ENCODE peak calls at places on chromosome 3, in seven cellular contexts. A, Z, G, W, B, L and D are unnamed samples.

GRCh38 chr3:181716916-181717315 is 5.2 kb downstream of the SOX2 start:
- DNase-seq in W (no peak), Z (no peak), A (no peak), B (no peak), L (no peak), G (no peak), D (no peak)

GRCh38 chr3:72102057-72102711 is 317.2 kb upstream of the PROK2 start:
- DNase-seq in Z (no peak), A (no peak), W (no peak), B (no peak), G (no peak), L (no peak), D (no peak)

GRCh38 chr3:64368163-64369025 is 143.1 kb upstream of the PRICKLE2 start:
- DNase-seq in Z (peak), B (no peak), L (no peak), G (no peak), A (no peak), W (no peak), D (no peak)

GRCh38 chr3:48738926-48739616 is 22.1 kb upstream of the IP6K2 start:
- DNase-seq in Z (peak), A (peak), G (peak), B (peak), L (peak), W (no peak), D (no peak)

GRCh38 chr3:141557961-141558706 is 71.3 kb downstream of the RASA2 start:
- DNase-seq in L (no peak), Z (no peak), A (no peak), B (peak), G (no peak), W (no peak), D (no peak)

GRCh38 chr3:76585794-76586392 is 454.0 kb upstream of the ROBO2 start:
- DNase-seq in G (no peak), W (no peak), Z (no peak), L (no peak), A (no peak), B (no peak), D (no peak)

GRCh38 chr3:168250415-168250861 is 154.7 kb upstream of the GOLIM4 start:
- DNase-seq in A (no peak), G (no peak), B (no peak), Z (no peak), L (no peak), W (no peak), D (no peak)

GRCh38 chr3:109195812-109196211 is 59.3 kb downstream of the C3orf85 start:
- DNase-seq in Z (no peak), G (no peak), A (no peak), W (no peak), L (no peak), B (no peak), D (peak)

GRCh38 chr3:188468196-188468595 is 314.2 kb downstream of the LPP start:
- DNase-seq in G (no peak), L (no peak), B (no peak), Z (no peak), W (peak), A (no peak), D (no peak)

GRCh38 chr3:35262376-35262775 is 376.9 kb upstream of the ARPP21 start:
- DNase-seq in Z (no peak), B (no peak), W (no peak), G (no peak), L (no peak), A (no peak), D (no peak)

GRCh38 chr3:87260270-87260669 is 16.1 kb downstream of the POU1F1 start:
- DNase-seq in G (no peak), Z (peak), L (no peak), B (peak), A (peak), W (peak), D (no peak)

GRCh38 chr3:16533928-16534913 is 20.7 kb upstream of the RFTN1 start:
- DNase-seq in W (no peak), Z (no peak), B (no peak), L (no peak), A (no peak), G (no peak), D (no peak)

GRCh38 chr3:144556392-144556791 is 584.8 kb downstream of the DIPK2A start:
- DNase-seq in B (no peak), G (no peak), A (no peak), L (no peak), Z (no peak), W (no peak), D (peak)

GRCh38 chr3:139187154-139187553 is 142.5 kb upstream of the PRR23C start:
- DNase-seq in B (no peak), W (peak), L (no peak), A (no peak), G (no peak), Z (no peak), D (no peak)

GRCh38 chr3:125322166-125322565 is 53.0 kb downstream of the ZNF148 start:
- DNase-seq in B (peak), G (no peak), Z (no peak), L (no peak), A (no peak), W (no peak), D (no peak)

GRCh38 chr3:52829482-52829881 is 990 bp downstream of the ITIH4 start:
- DNase-seq in Z (no peak), B (no peak), G (no peak), L (no peak), A (no peak), W (no peak), D (no peak)
- TF ChIP-seq POLR2A in Z (no peak), B (no peak), G (no peak), L (no peak), A (no peak), W (no peak), D (no peak)

GRCh38 chr3:104805042-104805441 is 561.7 kb upstream of the ALCAM start:
- DNase-seq in A (no peak), Z (no peak), L (no peak), W (no peak), G (no peak), B (no peak), D (no peak)
- TF ChIP-seq POLR2A in A (no peak), Z (no peak), L (no peak), W (no peak), G (no peak), B (no peak), D (no peak)

DNA sequence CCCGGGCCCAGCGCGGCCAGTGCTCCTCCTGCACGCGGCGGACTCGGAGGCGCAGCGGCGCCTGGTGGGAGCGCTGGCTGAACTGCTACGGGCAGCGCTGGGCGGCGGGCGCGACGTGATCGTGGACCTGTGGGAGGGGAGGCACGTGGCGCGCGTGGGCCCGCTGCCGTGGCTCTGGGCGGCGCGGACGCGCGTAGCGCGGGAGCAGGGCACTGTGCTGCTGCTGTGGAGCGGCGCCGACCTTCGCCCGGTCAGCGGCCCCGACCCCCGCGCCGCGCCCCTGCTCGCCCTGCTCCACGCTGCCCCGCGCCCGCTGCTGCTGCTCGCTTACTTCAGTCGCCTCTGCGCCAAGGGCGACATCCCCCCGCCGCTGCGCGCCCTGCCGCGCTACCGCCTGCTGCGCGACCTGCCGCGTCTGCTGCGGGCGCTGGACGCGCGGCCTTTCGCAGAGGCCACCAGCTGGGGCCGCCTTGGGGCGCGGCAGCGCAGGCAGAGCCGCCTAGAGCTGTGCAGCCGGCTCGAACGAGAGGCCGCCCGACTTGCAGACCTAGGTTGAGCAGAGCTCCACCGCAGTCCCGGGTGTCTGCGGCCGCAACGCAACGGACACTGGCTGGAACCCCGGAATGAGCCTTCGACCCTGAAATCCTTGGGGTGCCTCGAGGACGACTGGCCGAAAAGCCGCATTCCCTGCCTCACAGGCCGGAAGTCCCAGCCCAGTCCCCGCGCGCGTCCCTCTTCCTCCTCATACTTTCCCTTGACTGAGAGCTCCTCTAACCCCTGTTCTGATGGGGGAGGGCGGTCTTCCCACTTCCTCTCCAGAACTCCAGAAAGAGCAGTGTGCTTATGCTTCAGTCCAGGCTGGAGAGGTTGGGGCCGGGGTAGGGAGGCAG is 1.4 kb upstream of the IL17RC start:
- DNase-seq in Z (peak), G (peak), B (peak), A (peak), W (peak), L (peak), D (no peak)
- TF ChIP-seq POLR2A in Z (peak), G (no peak), B (no peak), A (peak), W (peak), L (no peak), D (peak)

DNA sequence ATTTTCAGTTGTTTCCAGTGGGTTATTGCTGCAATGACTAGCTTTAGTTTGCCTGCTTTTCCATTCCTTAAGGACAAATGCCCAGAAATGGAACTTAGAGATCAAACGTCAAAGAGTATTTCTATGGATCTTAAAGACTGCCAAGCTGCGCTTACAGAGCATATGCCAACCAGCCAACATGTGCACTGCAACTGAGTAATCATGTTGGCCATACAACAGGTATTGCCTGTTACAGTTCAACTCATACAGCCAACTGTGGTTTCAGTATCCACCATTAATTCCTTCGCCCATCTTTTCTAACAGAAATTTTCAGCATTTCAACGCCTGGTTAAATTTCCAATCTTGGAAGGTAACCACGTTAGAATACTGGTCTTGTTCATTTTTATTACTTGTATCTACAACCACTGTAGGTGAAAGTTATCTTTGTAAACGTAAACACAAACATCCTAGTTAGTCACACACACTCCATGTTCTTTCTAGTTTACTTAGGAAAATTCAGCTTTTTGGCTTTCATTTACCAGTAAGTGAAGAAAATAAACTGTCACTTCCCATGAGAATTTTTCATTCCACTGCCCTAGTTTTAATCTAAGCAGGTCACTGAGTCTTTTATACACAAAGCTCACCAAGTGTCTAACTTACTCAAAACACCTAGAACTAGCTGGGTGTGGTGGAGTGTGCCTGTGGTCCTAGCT is 3.9 kb downstream of the RPL32 start:
- DNase-seq in Z (no peak), B (no peak), L (no peak), A (no peak), W (no peak), G (no peak), D (no peak)
- TF ChIP-seq POLR2A in Z (no peak), B (no peak), L (no peak), A (no peak), W (no peak), G (no peak), D (no peak)

DNA sequence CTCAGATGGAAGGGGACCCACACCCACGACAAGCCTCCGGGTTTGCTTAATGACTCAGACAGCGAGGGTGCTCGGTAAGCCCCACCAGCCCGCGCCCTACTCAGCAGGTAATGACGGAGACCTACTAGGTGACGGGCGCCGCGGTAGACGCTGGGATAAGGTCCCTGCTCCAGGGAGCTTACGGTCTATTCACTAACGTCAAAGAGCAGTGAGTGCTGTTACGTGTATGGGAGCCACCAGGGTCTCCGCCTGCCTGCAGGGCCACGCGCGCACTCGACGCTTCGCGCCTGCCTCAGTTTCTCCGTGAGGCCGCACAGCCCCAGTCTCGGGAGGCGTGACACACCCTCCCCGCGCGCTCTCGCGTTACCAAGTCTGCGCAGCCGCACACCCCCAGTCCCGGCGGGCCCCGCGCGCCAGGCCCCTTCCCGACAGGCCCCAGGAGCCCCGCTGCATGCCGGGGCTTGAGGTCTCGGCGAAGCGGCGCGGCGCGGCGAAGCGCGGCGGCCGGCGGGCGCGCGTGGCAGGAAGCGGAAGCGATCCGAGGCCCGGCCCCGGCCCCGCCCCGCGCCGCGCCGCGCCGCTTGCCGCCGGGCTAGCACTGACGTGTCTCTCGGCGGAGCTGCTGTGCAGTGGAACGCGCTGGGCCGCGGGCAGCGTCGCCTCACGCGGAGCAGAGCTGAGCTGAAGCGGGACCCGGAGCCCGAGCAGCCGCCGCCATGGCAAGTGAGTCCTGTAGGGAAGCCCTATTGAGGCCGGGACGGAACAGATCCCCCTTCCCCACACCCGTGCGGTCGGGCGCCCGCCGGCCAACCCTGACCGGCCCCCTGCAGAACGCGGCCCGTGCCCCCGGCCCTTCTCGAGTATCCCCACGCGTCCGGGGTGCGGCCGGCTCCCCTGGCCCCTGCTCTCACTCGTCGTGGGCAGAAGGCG is at the start of gene SEC61A1:
- DNase-seq in G (peak), L (peak), W (peak), A (peak), B (peak), Z (peak), D (peak)
- TF ChIP-seq POLR2A in G (peak), L (no peak), W (peak), A (peak), B (peak), Z (peak), D (peak)